ENCODE peak calls at places on chromosomes 11 and 22, in nine cellular contexts. D is ACHN; R is activated CD4-positive, CD25-positive, alpha-beta regulatory T cell treated with anti-CD3 and anti-CD28 coated beads, Interleukin-2, amount 50 U/mL, for 72 hours; A is progenitor cell of endocrine pancreas; G is naive thymus-derived CD8-positive, alpha-beta T cell; V is adipocyte; T is H1; H is Right ventricle myocardium superior; I is endothelial cell. O is an unnamed sample.
A peak's percentile ranks its signal among the peaks of the same experiment; 100 is the strongest.

GRCh38 chr11:111571829-111572501 is 30.3 kb upstream of the SIK2 start:
- DNase-seq in D (peak; percentile 22), G (no peak), T (no peak), I (no peak), R (no peak), V (no peak), A (no peak), H (no peak), O (no peak)

GRCh38 chr22:37267128-37267587 is 15.2 kb upstream of the CYTH4 start:
- DNase-seq in T (peak; percentile 96), G (peak; percentile 59), R (peak; percentile 85), A (peak; percentile 67), I (peak; percentile 83), H (peak; percentile 73), D (peak; percentile 42), V (peak; percentile 75), O (no peak)

GRCh38 chr11:11750479-11750878 is 91.3 kb upstream of the USP47 start:
- DNase-seq in T (no peak), D (no peak), R (no peak), H (no peak), I (no peak), A (no peak), G (no peak), V (no peak), O (no peak)

GRCh38 chr22:29310065-29310862 is 3.8 kb downstream of the GAS2L1 start:
- DNase-seq in D (no peak), I (no peak), H (peak; percentile 60), R (no peak), V (no peak), T (peak; percentile 57), G (no peak), A (no peak), O (no peak)

GRCh38 chr11:117950999-117951961 is 22.1 kb upstream of the TMPRSS13 start:
- DNase-seq in I (no peak), D (no peak), V (no peak), A (no peak), T (peak; percentile 32), H (no peak), G (peak; percentile 34), R (no peak), O (no peak)

GRCh38 chr22:49473286-49473685 is 354.4 kb downstream of the BRD1 start:
- DNase-seq in T (no peak), D (no peak), R (no peak), G (no peak), A (no peak), H (no peak), V (no peak), I (no peak), O (no peak)

GRCh38 chr22:29610780-29611179 is 7.3 kb downstream of the NF2 start:
- DNase-seq in R (no peak), D (no peak), G (no peak), I (no peak), H (no peak), A (no peak), T (no peak), V (no peak), O (no peak)

GRCh38 chr22:22167791-22168189 is 76.8 kb upstream of the VPREB1 start:
- DNase-seq in R (no peak), G (no peak), T (no peak), H (no peak), V (no peak), I (no peak), D (no peak), A (no peak), O (no peak)

GRCh38 chr22:36486619-36487384 is 5.4 kb upstream of the TXN2 start:
- DNase-seq in I (peak; percentile 41), A (peak; percentile 32), R (peak; percentile 54), D (peak; percentile 40), G (peak; percentile 54), H (no peak), V (peak; percentile 76), T (peak; percentile 85), O (no peak)

GRCh38 chr11:85718126-85718943 is 32.3 kb upstream of the CCDC89 start:
- DNase-seq in D (no peak), H (no peak), T (no peak), R (no peak), A (no peak), V (no peak), G (no peak), I (no peak), O (no peak)

GRCh38 chr11:111440416-111441205 is 61.5 kb upstream of the POU2AF1 start:
- DNase-seq in G (no peak), I (no peak), V (no peak), R (no peak), H (no peak), A (no peak), T (no peak), D (no peak), O (no peak)

GRCh38 chr11:107102692-107103463 is 84.6 kb upstream of the GUCY1A2 start:
- DNase-seq in R (no peak), A (no peak), V (no peak), T (no peak), D (no peak), G (no peak), I (no peak), H (no peak), O (no peak)

GRCh38 chr11:9143726-9144125 is 52.3 kb upstream of the SCUBE2 start:
- DNase-seq in D (no peak), V (no peak), A (no peak), G (no peak), R (no peak), I (no peak), H (no peak), T (no peak), O (no peak)

GRCh38 chr11:110907629-110908028 is 195.4 kb upstream of the ARHGAP20 start:
- DNase-seq in A (no peak), G (no peak), H (no peak), V (peak; percentile 82), T (no peak), I (no peak), R (no peak), D (peak; percentile 91), O (no peak)

GRCh38 chr11:1073261-1073724 is 1.4 kb upstream of the MUC2 start:
- DNase-seq in D (no peak), A (no peak), G (no peak), V (peak; percentile 63), I (no peak), H (peak; percentile 68), R (peak; percentile 20), T (peak; percentile 41), O (no peak)

GRCh38 chr22:19873138-19873959 is 18.7 kb upstream of the GNB1L start:
- DNase-seq in H (peak; percentile 34), T (no peak), R (no peak), G (no peak), V (no peak), A (no peak), I (no peak), D (no peak), O (no peak)

GRCh38 chr11:57330029-57330428 is 5.3 kb upstream of the TNKS1BP1 start:
- DNase-seq in I (no peak), H (no peak), A (no peak), G (no peak), T (no peak), R (peak; percentile 46), V (no peak), D (no peak), O (no peak)

GRCh38 chr11:8740156-8740555 is 57.6 kb downstream of the RPL27A start:
- DNase-seq in V (no peak), A (no peak), G (no peak), I (no peak), R (no peak), D (no peak), T (no peak), H (no peak), O (no peak)

GRCh38 chr11:86218125-86219081 is 26.1 kb upstream of the EED start:
- DNase-seq in G (peak; percentile 7), D (peak; percentile 74), T (peak; percentile 79), V (peak; percentile 91), I (peak; percentile 72), A (peak; percentile 18), R (peak; percentile 68), H (peak; percentile 67), O (peak; percentile 35)

GRCh38 chr11:2319791-2320481 is 18.1 kb downstream of the TSPAN32 start:
- DNase-seq in H (peak; percentile 23), T (no peak), V (no peak), I (no peak), A (no peak), G (no peak), R (no peak), D (no peak), O (no peak)

GRCh38 chr11:92703431-92703830 is 266.0 kb upstream of the MTNR1B start:
- DNase-seq in A (no peak), R (no peak), H (no peak), T (no peak), V (peak; percentile 1), D (no peak), I (no peak), G (no peak), O (no peak)

GRCh38 chr11:118908931-118909618 is 16.7 kb downstream of the BCL9L start:
- DNase-seq in A (no peak), R (no peak), D (peak; percentile 61), V (peak; percentile 90), T (peak; percentile 77), G (no peak), H (peak; percentile 89), I (no peak), O (no peak)

GRCh38 chr11:63613517-63614135 is 607 bp downstream of the PLAAT3 start:
- DNase-seq in A (no peak), V (peak; percentile 64), R (peak; percentile 33), G (peak; percentile 16), H (peak; percentile 74), T (no peak), D (peak; percentile 55), I (peak; percentile 17), O (no peak)

GRCh38 chr11:113571531-113571930 is 96.3 kb upstream of the DRD2 start:
- DNase-seq in A (no peak), G (no peak), D (no peak), V (no peak), H (no peak), T (no peak), I (no peak), R (no peak), O (no peak)

GRCh38 chr11:15157181-15157580 is 42.5 kb downstream of the INSC start:
- DNase-seq in T (no peak), R (no peak), H (no peak), G (no peak), I (no peak), A (no peak), D (peak; percentile 49), V (peak; percentile 65), O (no peak)

GRCh38 chr11:66218026-66218425 is 50.4 kb upstream of the RAB1B start:
- DNase-seq in V (no peak), D (no peak), T (no peak), I (no peak), A (no peak), G (no peak), R (peak; percentile 17), H (peak; percentile 14), O (no peak)

GRCh38 chr11:60921259-60921658 is 3.0 kb upstream of the TMEM132A start:
- DNase-seq in I (no peak), T (no peak), A (no peak), V (no peak), R (no peak), H (no peak), G (no peak), D (no peak), O (no peak)

GRCh38 chr11:83681944-83682644 is 395.9 kb upstream of the CCDC90B start:
- DNase-seq in D (no peak), G (no peak), A (no peak), T (no peak), I (no peak), H (no peak), R (no peak), V (no peak), O (no peak)

GRCh38 chr11:73361953-73362776 is 14.0 kb upstream of the RELT start:
- DNase-seq in D (no peak), V (no peak), G (no peak), R (no peak), T (peak; percentile 99), I (peak; percentile 65), A (no peak), H (no peak), O (peak; percentile 72)

GRCh38 chr11:118152552-118153471 is at the start of gene SCN4B:
- DNase-seq in H (peak; percentile 79), T (peak; percentile 83), V (peak; percentile 77), G (no peak), R (no peak), D (peak; percentile 60), A (peak; percentile 53), I (peak; percentile 62), O (peak; percentile 98)

GRCh38 chr11:66335531-66336233 is 552 bp downstream of the RIN1 start:
- DNase-seq in I (peak; percentile 50), T (peak; percentile 77), V (peak; percentile 71), R (no peak), A (no peak), D (peak; percentile 57), G (no peak), H (no peak), O (peak; percentile 85)

O was measured in 8988T.